ENCODE peak calls at places on chromosomes 7 and 10, in four cellular contexts. K is IMR-90, I is H1, T is H9. W is an unnamed sample.
A peak's percentile ranks its signal among the peaks of the same experiment; 100 is the strongest.

GRCh38 chr7:27142562-27143021 is 889 bp downstream of the HOXA5 start:
- DNase-seq in K (no peak), I (no peak), T (no peak), W (no peak)

GRCh38 chr10:5292196-5292735 is 72.5 kb upstream of the UCN3 start:
- DNase-seq in K (no peak), I (no peak), T (no peak), W (no peak)

GRCh38 chr10:95745487-95745886 is 10.5 kb upstream of the ENTPD1 start:
- DNase-seq in K (no peak), I (no peak), T (no peak), W (no peak)

GRCh38 chr7:71454981-71455380 is 323.0 kb downstream of the GALNT17 start:
- DNase-seq in K (no peak), I (no peak), T (no peak), W (no peak)

GRCh38 chr10:7986851-7987250 is 67.6 kb upstream of the GATA3 start:
- DNase-seq in K (peak; percentile 58), I (no peak), T (no peak), W (no peak)

GRCh38 chr10:133230387-133231195 is 574 bp downstream of the UTF1 start:
- DNase-seq in K (no peak), I (no peak), T (peak; percentile 62), W (peak; percentile 31)

GRCh38 chr10:92567952-92568600 is 5.8 kb downstream of the IDE start:
- DNase-seq in K (peak; percentile 72), I (no peak), T (no peak), W (peak; percentile 75)

GRCh38 chr7:2271273-2272026 is 29.4 kb downstream of the NUDT1 start:
- DNase-seq in K (no peak), I (no peak), T (no peak), W (no peak)

GRCh38 chr10:5960070-5960972 is 17.0 kb downstream of the IL15RA start:
- DNase-seq in K (peak; percentile 73), I (no peak), T (peak; percentile 21), W (no peak)

GRCh38 chr7:19108985-19109946 is 8.2 kb downstream of the TWIST1 start:
- DNase-seq in K (no peak), I (no peak), T (no peak), W (no peak)

GRCh38 chr7:147535619-147536200 is 1054.9 kb upstream of the C7orf33 start:
- DNase-seq in K (peak; percentile 69), I (no peak), T (no peak), W (no peak)

GRCh38 chr10:60537697-60538096 is 148.0 kb upstream of the ANK3 start:
- DNase-seq in K (peak; percentile 1), I (no peak), T (no peak), W (no peak)

GRCh38 chr10:60536529-60537114 is 146.9 kb upstream of the ANK3 start:
- DNase-seq in K (peak; percentile 61), I (no peak), T (no peak), W (no peak)

GRCh38 chr10:60542691-60543090 is 153.0 kb upstream of the ANK3 start:
- DNase-seq in K (no peak), I (no peak), T (no peak), W (no peak)

GRCh38 chr10:60541461-60541860 is 151.8 kb upstream of the ANK3 start:
- DNase-seq in K (no peak), I (no peak), T (no peak), W (no peak)
- H4K5ac ChIP-seq in K (no peak overlapping the region), I (no peak overlapping the region), T (no peak overlapping the region), W (no peak overlapping the region)

GRCh38 chr10:114151486-114151885 is 22.5 kb downstream of the CCDC186 start:
- DNase-seq in K (peak; percentile 92), I (no peak), T (no peak), W (no peak)
- H2BK15ac ChIP-seq in K (no peak overlapping the region), I (no peak overlapping the region), T (no peak overlapping the region), W (no peak overlapping the region)

GRCh38 chr10:98589007-98589406 is 142.3 kb upstream of the HPS1 start:
- DNase-seq in K (peak; percentile 19), I (no peak), T (no peak), W (no peak)

GRCh38 chr10:98586096-98586495 is 139.4 kb upstream of the HPS1 start:
- DNase-seq in K (no peak), I (no peak), T (no peak), W (no peak)

GRCh38 chr10:98582363-98582762 is 135.6 kb upstream of the HPS1 start:
- DNase-seq in K (no peak), I (no peak), T (no peak), W (no peak)

GRCh38 chr10:98589691-98590090 is 143.0 kb upstream of the HPS1 start:
- DNase-seq in K (no peak), I (no peak), T (no peak), W (no peak)

GRCh38 chr10:98587156-98587555 is 140.4 kb upstream of the HPS1 start:
- DNase-seq in K (no peak), I (no peak), T (no peak), W (no peak)
- H4K5ac ChIP-seq in K (no peak overlapping the region), I (no peak overlapping the region), T (no peak overlapping the region), W (no peak overlapping the region)

GRCh38 chr10:3331104-3331645 is 158.6 kb upstream of the PITRM1 start:
- DNase-seq in K (no peak), I (no peak), T (no peak), W (no peak)
- H2BK15ac ChIP-seq in K (no peak overlapping the region), I (no peak overlapping the region), T (no peak overlapping the region), W (no peak overlapping the region)

GRCh38 chr10:86167762-86168128 is 198.8 kb downstream of the GRID1 start:
- DNase-seq in K (no peak), I (no peak), T (no peak), W (no peak)

GRCh38 chr10:86168256-86168655 is 198.3 kb downstream of the GRID1 start:
- DNase-seq in K (no peak), I (no peak), T (no peak), W (no peak)

GRCh38 chr10:86169506-86170254 is 196.9 kb downstream of the GRID1 start:
- DNase-seq in K (no peak), I (no peak), T (no peak), W (no peak)

GRCh38 chr10:86170255-86171153 is 196.1 kb downstream of the GRID1 start:
- DNase-seq in K (no peak), I (no peak), T (no peak), W (no peak)

DNA sequence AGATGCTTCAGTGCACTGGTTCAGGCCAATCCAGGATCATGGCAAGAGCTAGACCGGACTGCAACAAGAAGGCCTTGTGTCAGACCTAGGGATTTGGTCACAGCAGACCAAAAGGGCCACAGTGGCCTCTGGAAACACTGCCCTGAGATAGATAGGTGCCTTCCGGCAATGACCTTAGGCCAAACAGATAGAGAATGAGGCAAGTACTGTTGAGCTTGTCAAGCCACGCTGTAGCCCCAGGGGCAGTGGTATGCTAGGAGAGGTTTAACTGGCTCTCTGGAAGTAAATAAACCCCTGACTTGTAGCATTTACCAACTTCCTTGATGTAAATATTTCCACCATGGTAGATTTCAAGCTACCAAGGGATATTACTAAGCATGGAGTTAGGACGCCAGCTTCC is 197.5 kb downstream of the GRID1 start:
- DNase-seq in K (no peak), I (no peak), T (no peak), W (no peak)
- H4K5ac ChIP-seq in K (no peak overlapping the region), I (no peak overlapping the region), T (no peak overlapping the region), W (no peak overlapping the region)

DNA sequence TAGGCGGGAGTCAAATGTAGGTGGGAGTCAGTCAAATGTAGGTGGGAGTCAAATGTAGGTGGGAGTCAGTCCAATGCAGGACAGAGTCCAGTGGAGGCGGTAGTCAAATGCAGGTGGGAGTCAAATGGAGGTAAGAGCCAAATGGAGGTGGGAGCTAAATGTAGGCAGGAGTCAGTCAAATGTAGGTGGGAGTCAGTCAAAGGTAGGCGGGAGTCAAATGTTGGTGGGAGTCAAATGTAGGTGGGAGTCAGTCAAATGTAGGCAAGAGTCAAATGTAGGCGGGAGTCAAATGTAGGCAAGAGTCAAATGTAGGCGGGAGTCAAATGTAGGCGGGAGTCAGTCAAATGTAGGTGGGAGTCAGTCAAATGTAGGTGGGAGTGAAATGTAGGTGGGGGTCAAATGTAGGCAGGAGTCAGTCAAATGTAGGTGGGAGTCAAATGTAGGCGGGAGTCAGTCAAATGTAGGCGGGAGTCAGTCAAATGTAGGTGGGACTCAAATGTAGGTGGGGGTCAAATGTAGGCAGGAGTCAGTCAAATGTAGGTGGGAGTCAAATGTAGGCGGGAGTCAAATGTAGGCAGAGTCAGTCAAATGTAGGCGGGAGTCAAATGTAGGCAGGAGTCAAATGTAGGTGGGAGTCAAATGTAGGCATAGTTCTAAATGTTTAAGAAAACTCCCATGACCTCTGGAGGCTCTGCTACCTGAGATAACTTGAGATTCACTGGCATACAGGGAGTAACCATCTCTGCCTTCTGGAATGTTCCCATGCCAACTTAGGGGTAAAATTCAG is 30.2 kb upstream of the ZFAND2A start:
- DNase-seq in K (no peak), I (no peak), T (no peak), W (no peak)
- H2BK15ac ChIP-seq in K (no peak overlapping the region), I (no peak overlapping the region), T (no peak overlapping the region), W (no peak overlapping the region)

GRCh38 chr7:106282852-106283251 is 1.9 kb downstream of the NAMPT start:
- DNase-seq in K (no peak), I (no peak), T (no peak), W (no peak)

GRCh38 chr7:106283501-106283830 is 1.3 kb downstream of the NAMPT start:
- DNase-seq in K (no peak), I (no peak), T (no peak), W (no peak)

GRCh38 chr7:106281127-106281526 is 3.7 kb downstream of the NAMPT start:
- DNase-seq in K (no peak), I (no peak), T (no peak), W (no peak)

GRCh38 chr7:106281919-106282318 is 2.9 kb downstream of the NAMPT start:
- DNase-seq in K (no peak), I (no peak), T (no peak), W (no peak)

GRCh38 chr7:106282374-106282773 is 2.4 kb downstream of the NAMPT start:
- DNase-seq in K (no peak), I (no peak), T (no peak), W (no peak)
- H4K5ac ChIP-seq in K (no peak overlapping the region), I (no peak overlapping the region), T (no peak overlapping the region), W (no peak overlapping the region)

DNA sequence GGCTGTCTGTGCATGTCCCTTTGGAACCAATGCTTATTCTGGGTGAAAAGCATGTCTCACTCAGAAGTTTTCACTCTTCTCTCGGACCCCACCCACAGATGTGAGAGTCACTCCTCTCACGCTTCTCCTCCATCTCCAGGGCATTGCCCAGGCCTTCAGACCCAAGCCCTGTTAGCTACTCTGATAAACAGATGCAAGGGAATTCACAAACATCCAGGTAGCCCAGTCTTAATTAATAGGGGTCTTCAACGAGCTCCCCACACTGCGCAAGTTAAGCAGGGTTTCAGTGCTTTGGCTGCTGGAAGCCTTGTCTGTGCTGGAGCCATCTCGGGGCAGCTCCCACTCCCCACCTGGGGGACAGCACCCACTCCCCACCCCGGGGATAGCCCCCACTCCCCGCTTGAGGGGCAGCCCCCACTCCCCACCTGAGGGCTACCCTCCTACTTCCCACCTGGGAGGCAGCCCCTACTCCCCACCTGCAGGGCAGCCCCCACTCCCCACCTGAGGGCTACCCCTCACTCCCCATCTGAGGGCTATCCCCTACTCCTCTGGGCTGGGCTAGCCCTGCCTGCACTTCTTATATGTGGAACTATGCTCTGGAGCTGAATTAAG is 8.7 kb downstream of the PKD1L1 start:
- DNase-seq in K (no peak), I (no peak), T (no peak), W (no peak)
- H2BK15ac ChIP-seq in K (peak overlapping the region; percentile 96), I (peak overlapping the region; percentile 73), T (no peak overlapping the region), W (no peak overlapping the region)

W was measured in mesendoderm.